ENCODE peak calls at places on chromosomes 6 and 20, in six cellular contexts. R is SK-N-SH, U is transverse colon, Y is HCT116, P is lower lobe of right lung, I is HepG2. W is an unnamed sample.
A peak's percentile ranks its signal among the peaks of the same experiment; 100 is the strongest.

GRCh38 chr6:2919401-2919800 is 16.3 kb upstream of the SERPINB9 start:
- DNase-seq in R (no peak), U (no peak), I (no peak), Y (no peak), P (no peak), W (no peak)

GRCh38 chr6:140462495-140463311 is 1088.3 kb upstream of the CITED2 start:
- DNase-seq in P (no peak), R (no peak), U (peak; percentile 8), Y (peak; percentile 35), I (no peak), W (peak; percentile 57)

GRCh38 chr6:112253505-112253841 is 894 bp downstream of the LAMA4 start:
- DNase-seq in R (peak; percentile 50), P (no peak), Y (no peak), I (no peak), U (peak; percentile 9), W (peak; percentile 39)

GRCh38 chr20:37954626-37955025 is 51.7 kb downstream of the VSTM2L start:
- DNase-seq in P (no peak), Y (no peak), R (no peak), I (no peak), U (no peak), W (no peak)

GRCh38 chr6:100491947-100492670 is 27.4 kb upstream of the SIM1 start:
- DNase-seq in Y (no peak), P (no peak), R (no peak), I (no peak), U (no peak), W (no peak)

GRCh38 chr20:33477386-33478234 is 12.3 kb upstream of the CBFA2T2 start:
- DNase-seq in R (no peak), U (peak; percentile 78), I (no peak), P (no peak), Y (no peak), W (no peak)

GRCh38 chr6:25369450-25370086 is 90.4 kb downstream of the CARMIL1 start:
- DNase-seq in U (peak; percentile 40), P (no peak), I (peak; percentile 23), R (no peak), Y (no peak), W (no peak)

GRCh38 chr6:56259682-56260081 is 12.3 kb upstream of the COL21A1 start:
- DNase-seq in R (no peak), Y (no peak), U (no peak), I (no peak), P (no peak), W (no peak)

GRCh38 chr20:57535297-57535696 is 10.4 kb upstream of the CTCFL start:
- DNase-seq in P (no peak), R (no peak), Y (no peak), U (no peak), I (no peak), W (no peak)

GRCh38 chr6:131840936-131841583 is 33.2 kb downstream of the ENPP1 start:
- DNase-seq in Y (no peak), I (peak; percentile 27), P (no peak), U (no peak), R (no peak), W (no peak)

GRCh38 chr6:135383297-135383696 is 114.2 kb downstream of the AHI1 start:
- DNase-seq in R (no peak), U (no peak), I (no peak), Y (no peak), P (no peak), W (no peak)

GRCh38 chr6:136510299-136510698 is 39.9 kb downstream of the MAP7 start:
- DNase-seq in P (no peak), R (no peak), U (no peak), Y (no peak), I (no peak), W (no peak)

GRCh38 chr6:8432614-8433013 is 2.7 kb downstream of the SLC35B3 start:
- DNase-seq in U (no peak), Y (no peak), I (no peak), R (no peak), P (no peak), W (no peak)

GRCh38 chr6:11111769-11112437 is 378 bp upstream of the ERVFRD-1 start:
- DNase-seq in Y (no peak), U (no peak), P (no peak), I (no peak), R (no peak), W (no peak)

GRCh38 chr6:30824698-30825097 is 59.6 kb upstream of the DDR1 start:
- DNase-seq in U (peak; percentile 29), R (no peak), P (no peak), I (no peak), Y (no peak), W (no peak)
- H3K4me1 ChIP-seq in U (peaks cover 32% of the 10 kb centered on the region), R (peaks cover 21% of the 10 kb centered on the region), P (peaks cover 55% of the 10 kb centered on the region), I (peaks cover 87% of the 10 kb centered on the region), Y (peaks cover 48% of the 10 kb centered on the region), W (peaks cover 21% of the 10 kb centered on the region)

DNA sequence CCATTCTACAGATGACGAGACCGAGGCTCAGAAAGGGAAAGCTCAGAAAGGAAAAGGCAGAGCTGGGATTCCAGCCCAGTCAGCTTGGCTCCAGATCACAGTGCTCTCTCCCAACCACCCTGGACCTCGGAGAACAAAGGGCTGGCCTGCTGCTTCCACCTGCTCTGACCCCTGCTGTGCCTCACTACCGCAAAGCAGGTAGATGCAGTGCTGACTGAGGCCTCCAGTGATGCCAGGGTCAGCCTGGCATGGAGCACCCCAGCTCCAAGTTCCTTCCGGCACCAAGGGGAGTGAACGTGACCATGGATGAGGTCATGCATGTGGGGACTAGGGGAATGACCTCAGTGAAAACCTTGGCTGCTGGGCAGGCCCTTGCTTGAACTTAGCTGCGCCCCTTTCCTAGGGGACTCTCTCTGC is 20.7 kb upstream of the TLDC2 start:
- DNase-seq in Y (no peak), U (no peak), P (no peak), R (no peak), I (no peak), W (no peak)
- H3K4me1 ChIP-seq in Y (peaks cover 10% of the 10 kb centered on the region), U (peaks cover 60% of the 10 kb centered on the region), P (peaks cover 76% of the 10 kb centered on the region), R (peaks cover 36% of the 10 kb centered on the region), I (peaks cover 15% of the 10 kb centered on the region), W (peaks cover 41% of the 10 kb centered on the region)

GRCh38 chr6:52598824-52599190 is 21.9 kb upstream of the TRAM2 start:
- DNase-seq in P (no peak), I (no peak), U (no peak), Y (no peak), R (no peak), W (no peak)
- H3K4me1 ChIP-seq in P (peaks cover 27% of the 10 kb centered on the region), I (peaks cover 83% of the 10 kb centered on the region), U (peaks cover 25% of the 10 kb centered on the region), Y (no peaks in the 10 kb centered on the region), R (peaks cover 53% of the 10 kb centered on the region), W (peaks cover 26% of the 10 kb centered on the region)

DNA sequence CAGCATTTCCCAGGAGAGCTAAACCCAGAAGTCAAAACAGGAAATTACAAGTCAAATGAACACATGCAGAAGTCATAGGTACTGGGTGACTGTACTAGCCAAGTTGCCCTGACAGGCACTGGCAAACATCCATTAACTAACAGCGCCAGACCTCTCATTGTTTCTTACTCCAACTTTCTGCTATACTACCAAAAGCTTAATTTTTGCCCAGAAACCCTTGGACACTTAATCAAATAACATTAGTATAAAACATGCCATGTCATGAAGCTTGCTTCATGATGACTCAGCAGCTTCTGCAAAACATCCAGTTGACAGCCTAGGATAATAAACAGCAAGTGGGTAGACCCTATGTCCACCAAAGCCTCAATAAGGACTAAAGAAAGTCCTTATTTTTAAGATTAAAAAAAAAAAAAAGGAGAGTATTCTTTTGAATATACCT is 3.5 kb downstream of the NUP153 start:
- DNase-seq in U (no peak), I (peak; percentile 50), R (no peak), P (no peak), Y (no peak), W (peak; percentile 88)
- H3K4me1 ChIP-seq in U (peaks cover 44% of the 10 kb centered on the region), I (peaks cover 57% of the 10 kb centered on the region), R (peaks cover 14% of the 10 kb centered on the region), P (peaks cover 60% of the 10 kb centered on the region), Y (peaks cover 33% of the 10 kb centered on the region), W (peaks cover 6% of the 10 kb centered on the region)